ENCODE peak calls at places on chromosomes 5 and 9, in five cellular contexts. N is neural progenitor cell; J is PC-3; G is Panc1; Y is CD8-positive, alpha-beta memory T cell. Z is an unnamed sample.
A peak's percentile ranks its signal among the peaks of the same experiment; 100 is the strongest.

GRCh38 chr5:129962506-129962905 is 58.2 kb downstream of the CHSY3 start:
- DNase-seq in N (no peak), Y (no peak), G (no peak), J (no peak), Z (no peak)

GRCh38 chr5:157571357-157571827 is 4.2 kb downstream of the ADAM19 start:
- DNase-seq in G (no peak), N (no peak), J (no peak), Y (no peak), Z (no peak)

GRCh38 chr5:74126294-74126693 is 500.3 kb downstream of the ARHGEF28 start:
- DNase-seq in J (peak; percentile 49), Y (no peak), G (no peak), N (no peak), Z (no peak)

GRCh38 chr9:94872921-94873511 is 146.5 kb downstream of the AOPEP start:
- DNase-seq in Y (no peak), G (no peak), N (no peak), J (no peak), Z (no peak)

GRCh38 chr9:34989946-34990635 is 546 bp downstream of the DNAJB5 start:
- DNase-seq in J (peak; percentile 33), G (no peak), N (peak; percentile 95), Y (peak; percentile 32), Z (peak; percentile 52)

GRCh38 chr5:74357827-74358226 is 282.7 kb downstream of the ENC1 start:
- DNase-seq in G (no peak), N (no peak), J (no peak), Y (no peak), Z (no peak)

GRCh38 chr5:152542741-152543140 is 137.7 kb upstream of the NMUR2 start:
- DNase-seq in J (peak; percentile 25), Y (no peak), G (no peak), N (peak; percentile 74), Z (no peak)

GRCh38 chr5:117054808-117055398 is 480.3 kb upstream of the SEMA6A start:
- DNase-seq in J (no peak), G (no peak), Y (no peak), N (no peak), Z (no peak)

GRCh38 chr5:110644357-110644756 is 82.1 kb downstream of the TMEM232 start:
- DNase-seq in G (no peak), Y (no peak), J (peak; percentile 19), N (no peak), Z (no peak)

GRCh38 chr5:147410496-147411395 is 99.1 kb downstream of the DPYSL3 start:
- DNase-seq in J (no peak), Y (no peak), N (no peak), G (no peak), Z (no peak)

GRCh38 chr5:141362719-141363118 is 1.2 kb upstream of the PCDHGA5 start:
- DNase-seq in N (no peak), J (no peak), G (no peak), Y (no peak), Z (no peak)
- H3K9me3 ChIP-seq in N (peaks cover 13% of the 10 kb centered on the region), J (no peaks in the 10 kb centered on the region), G (peaks cover 13% of the 10 kb centered on the region), Y (peaks cover 13% of the 10 kb centered on the region), Z (peaks cover 19% of the 10 kb centered on the region)

GRCh38 chr5:103962023-103962422 is 399.4 kb upstream of the NUDT12 start:
- DNase-seq in N (no peak), G (no peak), Y (no peak), J (peak; percentile 69), Z (no peak)
- H3K9me3 ChIP-seq in N (peaks cover 3% of the 10 kb centered on the region), G (peaks cover 5% of the 10 kb centered on the region), Y (no peaks in the 10 kb centered on the region), J (peaks cover 6% of the 10 kb centered on the region), Z (no peaks in the 10 kb centered on the region)

GRCh38 chr5:179065703-179066102 is 5.5 kb downstream of the ZNF354C start:
- DNase-seq in J (no peak), N (no peak), Y (no peak), G (no peak), Z (no peak)
- H3K9me3 ChIP-seq in J (no peaks in the 10 kb centered on the region), N (peaks cover 11% of the 10 kb centered on the region), Y (peaks cover 21% of the 10 kb centered on the region), G (peaks cover 31% of the 10 kb centered on the region), Z (peaks cover 13% of the 10 kb centered on the region)

DNA sequence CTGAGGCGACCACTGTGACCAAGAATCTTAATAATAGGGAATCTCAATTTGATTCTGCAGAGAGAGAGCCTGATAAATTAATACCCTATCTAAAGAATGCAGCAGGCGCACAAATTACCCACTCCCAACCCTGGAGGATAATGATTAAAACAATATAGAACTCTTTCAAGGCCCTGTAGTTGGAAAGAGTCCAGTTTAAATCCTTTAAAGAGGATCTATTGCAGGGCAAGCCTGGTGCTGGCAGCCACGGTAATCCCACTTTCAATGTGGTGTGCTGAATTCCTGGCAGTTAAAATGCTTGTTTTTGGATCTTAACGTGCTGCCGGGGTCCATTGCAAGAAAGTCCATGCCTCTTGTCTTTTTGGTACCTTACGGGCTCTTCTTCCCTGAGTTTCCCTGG is 20.5 kb downstream of the MARCHF6 start:
- DNase-seq in N (no peak), G (no peak), J (no peak), Y (no peak), Z (no peak)
- H3K9me3 ChIP-seq in N (no peaks in the 10 kb centered on the region), G (no peaks in the 10 kb centered on the region), J (no peaks in the 10 kb centered on the region), Y (no peaks in the 10 kb centered on the region), Z (no peaks in the 10 kb centered on the region)

GRCh38 chr9:113536166-113536482 is 72.6 kb downstream of the RGS3 start:
- DNase-seq in Y (no peak), N (no peak), G (no peak), J (no peak), Z (no peak)
- H3K9me3 ChIP-seq in Y (no peaks in the 10 kb centered on the region), N (no peaks in the 10 kb centered on the region), G (no peaks in the 10 kb centered on the region), J (no peaks in the 10 kb centered on the region), Z (no peaks in the 10 kb centered on the region)

GRCh38 chr5:2149196-2149541 is 266.4 kb upstream of the IRX4 start:
- DNase-seq in Y (no peak), J (peak; percentile 85), N (no peak), G (no peak), Z (no peak)
- H3K9me3 ChIP-seq in Y (no peaks in the 10 kb centered on the region), J (no peaks in the 10 kb centered on the region), N (no peaks in the 10 kb centered on the region), G (no peaks in the 10 kb centered on the region), Z (no peaks in the 10 kb centered on the region)

GRCh38 chr9:92850898-92851297 is 26.9 kb downstream of the ZNF484 start:
- DNase-seq in N (no peak), Y (no peak), G (no peak), J (peak; percentile 26), Z (no peak)

DNA sequence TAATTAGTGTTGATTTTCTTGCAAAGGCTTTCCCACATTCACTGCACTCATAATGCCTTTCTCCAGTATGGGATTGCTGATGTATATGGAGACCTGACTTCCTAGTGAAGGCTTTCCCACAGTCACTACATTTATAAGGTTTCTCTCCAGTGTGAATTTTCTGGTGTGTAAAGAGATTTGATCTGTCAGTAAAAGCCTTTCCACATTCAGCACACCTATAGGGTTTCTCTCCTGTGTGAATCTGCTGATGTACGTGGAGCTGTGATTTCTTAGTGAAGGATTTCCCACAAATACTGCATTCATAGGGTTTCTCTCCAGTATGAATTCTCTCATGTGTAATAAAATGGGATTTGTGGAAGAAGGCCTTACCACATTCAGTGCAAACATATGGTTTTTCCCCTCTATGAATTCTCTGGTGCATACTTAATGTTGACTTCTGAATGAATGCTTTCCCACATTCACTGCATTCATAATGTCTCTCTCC is 31.1 kb downstream of the ZNF484 start:
- DNase-seq in J (no peak), Y (no peak), N (no peak), G (no peak), Z (no peak)
- H3K9me3 ChIP-seq in J (peaks cover 32% of the 10 kb centered on the region), Y (peaks cover 35% of the 10 kb centered on the region), N (peaks cover 38% of the 10 kb centered on the region), G (peaks cover 56% of the 10 kb centered on the region), Z (peaks cover 33% of the 10 kb centered on the region)

GRCh38 chr9:131613346-131613745 is 68.0 kb downstream of the PRRT1B start:
- DNase-seq in J (no peak), G (no peak), N (no peak), Y (no peak), Z (no peak)

GRCh38 chr9:131612851-131613250 is 67.5 kb downstream of the PRRT1B start:
- DNase-seq in J (no peak), Y (no peak), G (no peak), N (no peak), Z (no peak)

GRCh38 chr9:131609116-131609830 is 64.0 kb downstream of the PRRT1B start:
- DNase-seq in J (no peak), G (no peak), Y (no peak), N (peak; percentile 34), Z (no peak)

GRCh38 chr9:131610231-131610761 is 65.0 kb downstream of the PRRT1B start:
- DNase-seq in Y (no peak), J (no peak), N (no peak), G (no peak), Z (no peak)

DNA sequence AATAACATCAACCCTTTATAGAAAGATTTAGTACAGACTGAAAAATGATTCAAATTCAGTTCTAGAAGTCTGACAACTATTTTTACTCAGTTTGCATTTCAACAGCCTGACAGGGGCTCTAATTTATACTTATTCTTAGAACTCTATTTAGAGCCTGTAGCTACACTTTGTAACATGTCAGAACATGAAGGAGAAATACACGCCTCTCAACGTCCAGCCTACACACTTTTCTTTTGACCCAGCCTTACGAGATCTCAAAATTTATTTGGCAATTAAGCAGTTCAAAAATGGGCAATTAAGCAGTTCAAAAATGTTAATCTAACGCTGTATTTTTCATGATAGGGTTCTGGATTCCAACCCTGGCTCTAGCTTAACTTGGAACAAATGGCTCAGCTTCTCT is 66.3 kb downstream of the PRRT1B start:
- DNase-seq in Y (no peak), G (no peak), N (no peak), J (no peak), Z (no peak)
- H3K9me3 ChIP-seq in Y (no peaks in the 10 kb centered on the region), G (no peaks in the 10 kb centered on the region), N (no peaks in the 10 kb centered on the region), J (no peaks in the 10 kb centered on the region), Z (no peaks in the 10 kb centered on the region)